ENCODE peak calls at places on chromosomes 12 and 14, in five cellular contexts. H is lower lobe of right lung, Q is esophagus squamous epithelium, B is SK-N-SH, D is IMR-90. M is an unnamed sample.

GRCh38 chr14:25215607-25216006 is 165.7 kb upstream of the STXBP6 start:
- DNase-seq in H (no peak), D (no peak), Q (no peak), B (no peak), M (no peak)

GRCh38 chr14:78758333-78758732 is 588.2 kb downstream of the NRXN3 start:
- DNase-seq in Q (no peak), B (peak; percentile 37), D (peak; percentile 17), H (no peak), M (no peak)

GRCh38 chr12:6540181-6540877 is 6.0 kb downstream of the GAPDH start:
- DNase-seq in D (peak; percentile 93), H (peak; percentile 89), Q (peak; percentile 41), B (peak; percentile 36), M (peak; percentile 69)

GRCh38 chr14:96576937-96577336 is 74.8 kb downstream of the PAPOLA start:
- DNase-seq in Q (no peak), H (no peak), D (no peak), B (no peak), M (no peak)

GRCh38 chr12:101700299-101700820 is 2.9 kb downstream of the CHPT1 start:
- DNase-seq in Q (no peak), H (no peak), D (no peak), B (no peak), M (no peak)

GRCh38 chr12:78290606-78291345 is 460.1 kb downstream of the NAV3 start:
- DNase-seq in D (peak; percentile 84), B (no peak), Q (no peak), H (no peak), M (no peak)

GRCh38 chr12:15364221-15365170 is 42.2 kb downstream of the PTPRO start:
- DNase-seq in Q (no peak), H (no peak), B (no peak), D (no peak), M (no peak)

GRCh38 chr12:101570022-101570421 is 24.7 kb upstream of the MYBPC1 start:
- DNase-seq in D (peak; percentile 63), H (no peak), B (peak; percentile 4), Q (no peak), M (no peak)

GRCh38 chr12:124518051-124518932 is 49.1 kb downstream of the NCOR2 start:
- DNase-seq in B (peak; percentile 90), D (peak; percentile 99), H (peak; percentile 96), Q (peak; percentile 40), M (no peak)

GRCh38 chr12:126936181-126936851 is 1330.7 kb upstream of the TMEM132C start:
- DNase-seq in Q (no peak), H (no peak), B (no peak), D (no peak), M (peak; percentile 15)

GRCh38 chr12:1932264-1932777 is 13.9 kb upstream of the CACNA2D4 start:
- DNase-seq in H (peak; percentile 50), D (no peak), B (peak; percentile 86), Q (no peak), M (peak; percentile 41)

GRCh38 chr14:101077511-101078074 is 174.1 kb upstream of the RTL1 start:
- DNase-seq in Q (no peak), D (peak; percentile 33), B (peak; percentile 73), H (no peak), M (no peak)

GRCh38 chr12:56358836-56359532 is 923 bp downstream of the STAT2 start:
- DNase-seq in B (no peak), D (peak; percentile 87), Q (no peak), H (no peak), M (no peak)

GRCh38 chr12:124548854-124549378 is 18.5 kb downstream of the NCOR2 start:
- DNase-seq in H (peak; percentile 62), D (peak; percentile 87), Q (no peak), B (peak; percentile 72), M (no peak)

GRCh38 chr12:106446429-106447092 is 89.0 kb downstream of the POLR3B start:
- DNase-seq in H (no peak), Q (no peak), B (no peak), D (no peak), M (no peak)

GRCh38 chr12:92034858-92035401 is 110.7 kb downstream of the BTG1 start:
- DNase-seq in B (peak; percentile 40), H (peak; percentile 46), Q (no peak), D (peak; percentile 91), M (peak; percentile 70)

GRCh38 chr12:127957001-127957660 is 309.8 kb upstream of the TMEM132C start:
- DNase-seq in B (no peak), H (no peak), D (no peak), Q (no peak), M (no peak)

GRCh38 chr14:94021001-94021400 is 5.1 kb upstream of the OTUB2 start:
- DNase-seq in B (no peak), D (peak; percentile 11), Q (no peak), H (no peak), M (no peak)

GRCh38 chr14:63088865-63089264 is 43.6 kb upstream of the KCNH5 start:
- DNase-seq in D (no peak), B (no peak), H (no peak), Q (no peak), M (no peak)

GRCh38 chr14:68424443-68425172 is 368.3 kb downstream of the ZFP36L1 start:
- DNase-seq in D (no peak), H (no peak), B (no peak), Q (no peak), M (no peak)

GRCh38 chr12:89873745-89874144 is 165.1 kb upstream of the ATP2B1 start:
- DNase-seq in Q (no peak), B (no peak), H (no peak), D (peak; percentile 52), M (no peak)

GRCh38 chr12:5072326-5072725 is 28.6 kb downstream of the KCNA5 start:
- DNase-seq in H (no peak), B (no peak), D (no peak), Q (no peak), M (no peak)

GRCh38 chr12:1595690-1596347 is 1.4 kb upstream of the FBXL14 start:
- DNase-seq in D (peak; percentile 67), Q (no peak), H (no peak), B (no peak), M (no peak)

GRCh38 chr14:20386276-20386855 is 26.9 kb downstream of the TEP1 start:
- DNase-seq in B (no peak), D (no peak), Q (no peak), H (no peak), M (no peak)
- H3K36me3 ChIP-seq in B (peaks cover 28% of the 10 kb centered on the region), D (peaks cover 75% of the 10 kb centered on the region), Q (peaks cover 79% of the 10 kb centered on the region), H (peaks cover 97% of the 10 kb centered on the region), M (peaks cover 61% of the 10 kb centered on the region)

DNA sequence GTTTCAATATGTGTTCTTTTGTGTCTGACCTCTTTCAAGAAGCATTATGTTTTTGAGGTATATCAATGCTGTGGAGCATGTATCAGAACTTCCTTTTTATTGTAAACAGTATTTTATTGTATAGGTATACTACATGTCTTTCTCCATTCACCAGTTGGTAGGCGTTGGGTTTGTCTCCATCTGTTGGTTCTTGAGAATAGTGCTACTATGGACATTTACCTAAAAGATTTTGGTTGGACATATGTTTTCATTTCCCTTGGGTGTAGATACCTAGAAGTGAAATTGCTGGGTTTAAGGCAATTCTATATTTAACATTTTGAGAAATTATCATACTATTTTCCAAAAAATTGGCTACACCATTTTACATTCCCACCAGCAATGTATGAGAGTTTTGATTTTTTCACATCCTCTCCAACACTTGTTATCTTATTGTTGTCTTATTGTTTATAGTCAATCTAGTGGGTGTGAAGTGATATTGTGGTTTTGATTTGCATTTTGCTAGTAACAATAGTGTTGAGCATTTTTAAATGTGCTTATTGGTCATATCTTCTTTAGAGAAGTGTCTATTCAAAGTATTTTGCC is 409.2 kb downstream of the IPO8 start:
- DNase-seq in Q (no peak), D (peak; percentile 42), H (no peak), B (peak; percentile 24), M (no peak)
- TF ChIP-seq CTCF in Q (peak; percentile 50), D (peak; percentile 62), H (peak; percentile 29), B (peak; percentile 71), M (peak; percentile 46)

DNA sequence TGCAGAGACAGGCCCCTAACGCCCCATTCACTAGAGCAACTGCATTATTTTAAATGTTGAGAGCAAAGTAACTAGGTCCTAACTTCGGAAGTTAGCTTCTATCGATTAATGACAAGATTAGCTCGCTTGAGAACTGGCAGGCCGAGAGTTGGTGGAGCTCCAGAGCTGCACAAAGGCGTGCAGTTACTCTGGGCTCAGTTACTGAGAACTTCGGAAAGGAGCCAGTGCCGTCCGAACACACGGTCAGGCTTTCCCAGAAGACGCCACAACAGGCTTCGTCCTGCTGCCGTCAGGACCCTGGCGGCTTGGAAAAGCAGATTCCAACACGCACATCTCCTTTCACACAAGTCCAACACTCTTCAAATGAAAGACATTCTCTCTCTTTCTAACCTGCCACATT is 45.4 kb upstream of the TESC start:
- DNase-seq in H (no peak), B (no peak), D (no peak), Q (no peak), M (no peak)
- H3K36me3 ChIP-seq in H (peaks cover 41% of the 10 kb centered on the region), B (peaks cover 17% of the 10 kb centered on the region), D (peaks cover 29% of the 10 kb centered on the region), Q (no peaks in the 10 kb centered on the region), M (peaks cover 14% of the 10 kb centered on the region)

DNA sequence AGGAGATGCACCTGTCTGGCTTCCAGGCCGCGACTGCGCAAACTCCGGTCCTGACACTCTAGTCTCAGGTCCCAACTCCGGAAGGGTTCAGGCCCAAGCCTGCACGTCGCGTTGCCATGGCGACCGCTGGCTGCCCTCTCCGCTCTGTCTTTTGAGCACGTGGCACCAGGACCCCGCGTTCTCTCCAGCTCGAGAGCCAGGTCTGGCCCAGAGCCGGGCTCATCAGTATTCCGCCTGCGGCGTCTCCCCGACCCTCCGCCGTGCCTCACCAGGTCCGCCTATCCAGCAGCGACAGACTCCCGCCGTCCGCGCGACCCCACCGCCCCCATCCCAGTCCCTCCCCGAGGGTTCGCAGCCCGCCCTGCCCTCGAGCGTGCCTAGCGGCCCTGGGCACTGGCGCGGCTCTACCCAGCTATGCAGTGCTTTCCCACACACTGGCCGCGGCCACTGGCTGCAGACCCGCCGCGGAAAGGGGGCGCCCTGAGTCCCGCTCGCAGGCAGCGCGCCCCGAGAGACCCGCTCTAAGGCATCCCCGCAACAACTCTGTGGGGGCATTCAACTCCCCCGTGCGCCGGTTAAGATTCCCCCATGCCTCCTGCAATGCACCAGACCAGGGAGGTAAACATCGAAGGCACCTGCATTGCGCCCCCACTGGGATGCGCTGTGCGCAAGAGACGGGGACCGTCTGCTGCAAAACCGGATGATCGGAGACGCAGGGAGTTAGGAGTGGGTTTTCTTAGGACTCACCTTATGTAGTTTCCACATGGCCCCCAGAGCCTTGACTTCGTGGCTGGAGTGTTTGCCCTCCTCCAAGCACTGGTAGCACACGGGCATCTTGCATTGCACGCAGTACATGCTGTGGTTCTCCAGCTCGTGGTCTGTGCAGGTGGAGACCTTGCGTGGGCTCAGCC is 1.3 kb downstream of the TRIM9 start:
- DNase-seq in H (no peak), B (peak; percentile 80), D (no peak), Q (no peak), M (peak; percentile 48)
- TF ChIP-seq CTCF in H (no peak), B (peak; percentile 63), D (no peak), Q (peak; percentile 22), M (peak; percentile 72)

DNA sequence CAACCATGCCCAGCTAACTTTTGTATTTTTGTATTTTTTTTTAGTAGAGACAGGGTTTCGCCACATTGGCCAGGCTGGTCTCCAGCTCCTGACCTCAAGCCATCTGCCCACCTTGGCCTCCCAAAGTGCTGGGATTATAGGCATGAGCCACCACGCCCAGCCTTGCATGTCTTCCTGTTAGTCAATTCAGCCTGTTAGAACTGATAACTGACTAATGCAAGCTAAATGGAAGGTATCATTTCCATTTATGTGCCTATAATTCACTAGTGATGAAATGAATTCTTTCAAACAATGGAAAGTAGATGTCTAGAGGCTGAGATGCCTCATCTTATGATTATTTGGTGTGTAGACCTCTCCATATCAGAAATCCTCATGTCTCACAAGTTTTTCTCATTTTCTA is 37.3 kb upstream of the DIP2B start:
- DNase-seq in Q (no peak), B (no peak), H (no peak), D (no peak), M (no peak)
- H3K36me3 ChIP-seq in Q (peaks cover 9% of the 10 kb centered on the region), B (peaks cover 77% of the 10 kb centered on the region), H (peaks cover 97% of the 10 kb centered on the region), D (peaks cover 44% of the 10 kb centered on the region), M (peaks cover 6% of the 10 kb centered on the region)

GRCh38 chr12:12376636-12377448 is 20.0 kb downstream of the BORCS5 start:
- DNase-seq in Q (no peak), B (peak; percentile 66), H (no peak), D (peak; percentile 86), M (peak; percentile 57)
- TF ChIP-seq CTCF in Q (peak; percentile 71), B (peak; percentile 84), H (peak; percentile 75), D (peak; percentile 89), M (peak; percentile 54)